ENCODE peak calls at places on chromosome 16, in four cellular contexts. J, I, S and D are unnamed samples.

GRCh38 chr16:89786474-89787364 is 29.7 kb downstream of the FANCA start:
- DNase-seq in J (peak; percentile 47), I (no peak), S (no peak), D (peak; percentile 91)

GRCh38 chr16:81442220-81442908 is 2.2 kb upstream of the CMIP start:
- DNase-seq in J (no peak), I (no peak), S (no peak), D (no peak)

GRCh38 chr16:19066988-19067348 is 446 bp upstream of the COQ7 start:
- DNase-seq in J (no peak), I (no peak), S (no peak), D (no peak)

GRCh38 chr16:23398987-23399805 is 53.8 kb downstream of the COG7 start:
- DNase-seq in J (no peak), I (no peak), S (no peak), D (no peak)

GRCh38 chr16:11613381-11614303 is 26.9 kb upstream of the LITAF start:
- DNase-seq in J (peak; percentile 74), I (no peak), S (peak; percentile 88), D (no peak)

GRCh38 chr16:56145369-56145768 is 45.9 kb upstream of the GNAO1 start:
- DNase-seq in J (no peak), I (no peak), S (no peak), D (no peak)

GRCh38 chr16:80672379-80672778 is 131.6 kb downstream of the DYNLRB2 start:
- DNase-seq in J (no peak), I (no peak), S (no peak), D (no peak)

GRCh38 chr16:88387941-88388627 is 5.3 kb downstream of the ZNF469 start:
- DNase-seq in J (no peak), I (no peak), S (peak; percentile 30), D (no peak)

GRCh38 chr16:8569650-8570338 is 20.5 kb downstream of the TMEM114 start:
- DNase-seq in J (no peak), I (no peak), S (no peak), D (no peak)

GRCh38 chr16:80366023-80366422 is 174.8 kb upstream of the DYNLRB2 start:
- DNase-seq in J (no peak), I (no peak), S (no peak), D (no peak)

GRCh38 chr16:63921737-63922136 is 1200.1 kb downstream of the CDH11 start:
- DNase-seq in J (no peak), I (no peak), S (no peak), D (no peak)

GRCh38 chr16:56657555-56658430 is at the start of gene MT1F:
- DNase-seq in J (peak; percentile 64), I (peak; percentile 83), S (peak; percentile 85), D (peak; percentile 86)

GRCh38 chr16:82996814-82997213 is 370.0 kb downstream of the CDH13 start:
- DNase-seq in J (no peak), I (no peak), S (no peak), D (no peak)

GRCh38 chr16:83005653-83006160 is 378.9 kb downstream of the CDH13 start:
- DNase-seq in J (no peak), I (no peak), S (no peak), D (no peak)

GRCh38 chr16:83004868-83005652 is 378.3 kb downstream of the CDH13 start:
- DNase-seq in J (no peak), I (no peak), S (no peak), D (no peak)

GRCh38 chr16:82999711-83000110 is 372.9 kb downstream of the CDH13 start:
- DNase-seq in J (no peak), I (no peak), S (no peak), D (no peak)

DNA sequence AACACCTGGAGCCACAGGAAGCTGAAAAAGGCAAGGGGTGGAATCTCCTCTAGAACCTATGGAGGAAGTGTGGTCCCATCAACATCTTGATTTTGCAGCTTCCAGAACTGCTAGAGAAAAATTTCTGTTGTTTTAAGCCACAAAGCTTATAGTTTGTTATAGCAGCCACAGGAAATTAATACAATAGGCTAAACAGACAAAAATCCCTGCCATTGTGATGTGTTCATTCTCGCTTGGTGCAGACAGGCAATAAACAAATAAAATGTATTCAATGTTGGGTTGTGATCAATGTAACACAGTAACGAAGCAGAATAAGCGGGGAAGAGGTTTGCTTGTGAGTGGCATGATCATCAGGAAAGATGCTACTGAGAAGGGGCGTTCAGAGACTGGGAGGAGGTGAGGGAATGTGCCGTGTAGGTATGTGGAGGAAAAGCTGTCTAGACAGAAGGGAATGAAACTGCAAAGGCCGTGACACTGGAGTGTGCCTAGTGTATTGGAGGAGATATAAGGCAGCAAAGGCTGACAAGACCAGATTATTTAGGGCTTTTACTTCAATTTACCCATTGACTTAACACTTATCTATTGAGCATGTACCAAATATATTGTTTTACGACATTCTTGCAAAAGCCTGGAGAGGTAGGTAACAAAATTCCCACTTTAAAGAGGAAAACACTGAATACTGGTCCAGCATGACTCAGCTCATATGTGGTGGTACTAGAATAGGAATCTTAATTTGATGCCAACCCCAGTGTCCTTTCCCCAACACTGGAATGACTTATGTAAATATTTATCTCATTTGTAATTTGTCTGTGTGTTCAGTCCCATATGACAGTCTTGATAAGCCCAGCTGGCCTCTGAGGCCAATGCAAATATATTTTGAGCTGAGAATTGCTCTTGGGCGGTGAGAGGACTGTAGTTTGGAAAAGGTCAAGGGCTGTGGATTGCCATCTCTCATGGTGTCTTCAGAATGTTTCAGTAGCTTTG is 375.9 kb downstream of the CDH13 start:
- DNase-seq in J (no peak), I (no peak), S (no peak), D (no peak)
- TF ChIP-seq ELF1 in J (no peak), I (no peak), S (no peak), D (no peak)

DNA sequence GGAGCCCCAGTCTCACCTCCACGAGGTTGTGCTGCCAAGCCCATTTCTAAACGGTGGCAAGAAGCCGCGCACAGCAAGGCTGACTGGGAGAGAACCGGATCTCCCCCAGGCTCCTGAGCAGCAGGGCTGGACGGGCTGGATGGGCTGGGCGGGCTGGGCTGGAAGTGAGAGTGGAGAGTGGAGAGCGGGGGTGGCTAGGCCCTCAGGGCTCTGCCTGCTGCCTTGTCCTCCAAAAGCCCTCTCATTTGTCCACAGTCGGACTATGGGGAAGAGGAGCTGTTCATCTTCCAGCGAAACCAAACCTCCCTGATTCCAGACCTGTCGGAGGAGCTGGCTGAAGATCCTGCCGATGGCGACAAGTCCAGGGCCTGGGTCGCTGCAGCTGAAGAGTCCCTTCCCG is 3.2 kb downstream of the DNAAF8 start:
- DNase-seq in J (no peak), I (no peak), S (no peak), D (no peak)
- TF ChIP-seq ELF1 in J (no peak), I (no peak), S (no peak), D (no peak)

GRCh38 chr16:21626659-21627277 is 25.6 kb downstream of the IGSF6 start:
- DNase-seq in J (no peak), I (peak; percentile 4), S (peak; percentile 83), D (peak; percentile 83)
- TF ChIP-seq ELF1 in J (no peak), I (no peak), S (no peak), D (no peak)

DNA sequence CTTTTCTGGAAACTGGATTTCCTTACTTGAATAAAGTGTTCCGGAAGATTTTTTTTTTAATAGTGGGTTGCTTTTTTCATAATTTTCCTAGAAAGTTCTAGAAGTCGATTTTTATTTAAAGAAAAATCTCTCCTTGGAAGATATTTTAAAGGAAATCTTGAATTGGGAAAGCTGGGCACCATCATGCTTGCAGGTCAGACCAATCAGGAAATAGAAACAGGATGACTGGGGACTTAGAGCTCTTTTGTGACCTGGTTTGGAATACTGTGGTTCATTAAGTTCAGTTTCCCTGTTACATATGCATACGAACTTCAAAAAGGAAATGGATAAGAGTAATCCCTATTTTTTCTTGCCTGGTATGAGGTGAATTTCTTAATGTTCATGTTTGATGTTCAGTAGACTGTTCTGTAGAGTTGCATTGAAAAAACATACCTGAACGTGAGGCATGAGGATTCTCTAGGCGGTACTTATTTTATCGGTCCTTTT is 1.2 kb downstream of the NFATC3 start:
- DNase-seq in J (peak; percentile 65), I (no peak), S (peak; percentile 69), D (peak; percentile 39)
- TF ChIP-seq ELF1 in J (no peak), I (no peak), S (no peak), D (no peak)

DNA sequence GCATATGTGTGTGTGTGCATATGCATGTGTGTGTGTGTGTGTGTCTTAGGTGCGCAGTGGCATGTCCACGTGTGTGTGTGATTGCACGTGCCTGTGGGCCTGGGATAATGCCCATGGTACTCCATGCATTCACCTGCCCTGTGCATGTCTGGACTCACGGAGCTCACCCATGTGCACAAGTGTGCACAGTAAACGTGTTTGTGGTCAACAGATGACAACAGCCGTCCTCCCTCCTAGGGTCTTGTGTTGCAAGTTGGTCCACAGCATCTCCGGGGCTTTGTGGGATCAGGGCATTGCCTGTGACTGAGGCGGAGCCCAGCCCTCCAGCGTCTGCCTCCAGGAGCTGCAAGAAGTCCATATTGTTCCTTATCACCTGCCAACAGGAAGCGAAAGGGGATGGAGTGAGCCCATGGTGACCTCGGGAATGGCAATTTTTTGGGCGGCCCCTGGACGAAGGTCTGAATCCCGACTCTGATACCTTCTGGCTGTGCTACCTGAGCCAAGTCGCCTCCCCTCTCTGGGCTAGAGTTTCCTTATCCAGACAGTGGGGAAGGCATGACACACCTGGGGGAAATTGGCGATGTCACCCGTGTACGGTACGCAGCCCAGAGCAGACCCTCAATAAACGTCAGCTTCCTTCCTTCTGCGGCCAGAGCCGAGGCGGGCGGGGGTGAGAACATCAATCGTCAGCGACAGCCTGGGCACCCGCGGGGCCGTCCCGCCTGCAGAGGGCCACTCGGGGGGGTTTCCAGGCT is 47.6 kb downstream of the IL21R start:
- DNase-seq in J (no peak), I (no peak), S (no peak), D (no peak)
- TF ChIP-seq ELF1 in J (no peak), I (no peak), S (no peak), D (no peak)

DNA sequence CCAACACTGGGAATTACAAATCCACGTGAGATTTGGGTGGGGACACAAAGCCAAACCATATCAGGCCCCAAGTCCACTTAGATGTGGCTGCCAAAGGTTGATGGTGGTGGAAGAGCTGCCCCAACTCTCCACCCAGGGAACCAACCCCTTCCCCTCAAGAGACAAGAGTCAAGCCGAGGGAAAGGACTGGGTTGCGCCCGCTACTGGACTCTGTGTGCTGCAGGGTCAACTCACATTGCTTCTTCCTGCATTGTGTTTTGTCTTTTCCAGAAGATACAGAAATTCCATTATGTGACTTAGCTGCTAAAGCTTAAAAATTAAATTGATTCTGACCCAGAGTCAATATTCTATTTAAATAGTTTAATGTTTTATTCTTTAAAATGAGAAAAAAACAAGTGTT is 58.5 kb downstream of the ADAMTS18 start:
- DNase-seq in J (peak; percentile 12), I (no peak), S (no peak), D (no peak)
- TF ChIP-seq ELF1 in J (no peak), I (no peak), S (no peak), D (no peak)

DNA sequence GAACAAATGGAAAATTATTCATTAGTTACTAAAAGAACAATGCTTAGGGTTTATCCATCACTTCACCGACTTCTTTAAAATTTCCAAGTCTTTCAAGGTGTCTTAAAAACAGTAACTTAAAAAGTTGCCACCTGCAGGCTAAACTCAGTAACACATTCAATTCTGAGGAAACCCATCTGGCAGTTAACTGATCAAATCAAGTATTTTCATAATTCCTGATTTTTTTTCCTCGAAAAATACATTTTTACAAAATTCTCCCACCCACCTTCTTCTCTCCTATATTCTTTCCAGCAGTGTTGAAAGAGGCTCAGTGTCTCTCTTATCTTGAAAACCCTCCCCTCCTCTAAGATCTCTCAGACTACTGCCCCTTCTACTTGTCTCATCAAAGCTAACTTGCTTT is 29.9 kb downstream of the PARN start:
- DNase-seq in J (peak; percentile 16), I (peak; percentile 10), S (peak; percentile 23), D (peak; percentile 24)
- TF ChIP-seq ELF1 in J (no peak), I (no peak), S (no peak), D (no peak)